ENCODE peak calls at places on chromosomes 11 and 22, in eight cellular contexts. One of them, this sample, is unnamed.

GRCh38 chr22:46084943-46085830 is 65.1 kb upstream of the PPARA start:
- DNase-seq in heart left ventricle: peak
- DNase-seq in fibroblast of the aortic adventitia: peak
- DNase-seq in kidney: peak
- DNase-seq in cardiac fibroblast: peak
- DNase-seq in left ventricle myocardium inferior: peak
- DNase-seq in pancreas: peak
- DNase-seq in tibial nerve: peak
- DNase-seq in this sample: no peak

GRCh38 chr11:61536676-61537270 is 28.2 kb downstream of the LRRC10B start:
- DNase-seq in kidney: no peak
- DNase-seq in left ventricle myocardium inferior: no peak
- DNase-seq in pancreas: no peak
- DNase-seq in cardiac fibroblast: no peak
- DNase-seq in heart left ventricle: no peak
- DNase-seq in tibial nerve: no peak
- DNase-seq in fibroblast of the aortic adventitia: no peak
- DNase-seq in this sample: no peak

GRCh38 chr22:45880732-45881523 is 96.0 kb downstream of the WNT7B start:
- DNase-seq in kidney: peak
- DNase-seq in tibial nerve: no peak
- DNase-seq in heart left ventricle: no peak
- DNase-seq in left ventricle myocardium inferior: no peak
- DNase-seq in pancreas: no peak
- DNase-seq in fibroblast of the aortic adventitia: no peak
- DNase-seq in cardiac fibroblast: no peak
- DNase-seq in this sample: no peak

GRCh38 chr11:122733301-122733686 is 77.8 kb downstream of the UBASH3B start:
- DNase-seq in tibial nerve: peak
- DNase-seq in fibroblast of the aortic adventitia: peak
- DNase-seq in cardiac fibroblast: peak
- DNase-seq in left ventricle myocardium inferior: peak
- DNase-seq in kidney: no peak
- DNase-seq in heart left ventricle: peak
- DNase-seq in pancreas: no peak
- DNase-seq in this sample: no peak

GRCh38 chr22:34414467-34415440 is 494.5 kb upstream of the LARGE1 start:
- DNase-seq in kidney: no peak
- DNase-seq in fibroblast of the aortic adventitia: no peak
- DNase-seq in cardiac fibroblast: peak
- DNase-seq in heart left ventricle: peak
- DNase-seq in left ventricle myocardium inferior: no peak
- DNase-seq in tibial nerve: no peak
- DNase-seq in pancreas: peak
- DNase-seq in this sample: no peak

GRCh38 chr11:393219-394033 is 583 bp upstream of the PKP3 start:
- DNase-seq in cardiac fibroblast: peak
- DNase-seq in heart left ventricle: no peak
- DNase-seq in pancreas: no peak
- DNase-seq in tibial nerve: no peak
- DNase-seq in left ventricle myocardium inferior: no peak
- DNase-seq in kidney: no peak
- DNase-seq in fibroblast of the aortic adventitia: peak
- DNase-seq in this sample: no peak

GRCh38 chr11:112219476-112220232 is 6.6 kb upstream of the PTS start:
- DNase-seq in heart left ventricle: no peak
- DNase-seq in tibial nerve: no peak
- DNase-seq in kidney: no peak
- DNase-seq in left ventricle myocardium inferior: no peak
- DNase-seq in fibroblast of the aortic adventitia: peak
- DNase-seq in cardiac fibroblast: peak
- DNase-seq in pancreas: peak
- DNase-seq in this sample: peak

GRCh38 chr11:61893981-61894380 is 2.6 kb upstream of the FADS3 start:
- DNase-seq in kidney: no peak
- DNase-seq in pancreas: no peak
- DNase-seq in left ventricle myocardium inferior: no peak
- DNase-seq in cardiac fibroblast: peak
- DNase-seq in fibroblast of the aortic adventitia: peak
- DNase-seq in tibial nerve: no peak
- DNase-seq in heart left ventricle: no peak
- DNase-seq in this sample: peak

GRCh38 chr11:27052668-27053067 is 12.1 kb downstream of the BBOX1 start:
- DNase-seq in pancreas: no peak
- DNase-seq in heart left ventricle: no peak
- DNase-seq in fibroblast of the aortic adventitia: no peak
- DNase-seq in kidney: no peak
- DNase-seq in left ventricle myocardium inferior: no peak
- DNase-seq in tibial nerve: no peak
- DNase-seq in cardiac fibroblast: peak
- DNase-seq in this sample: no peak

GRCh38 chr11:120798854-120799253 is 225.0 kb upstream of the TBCEL start:
- DNase-seq in pancreas: no peak
- DNase-seq in fibroblast of the aortic adventitia: no peak
- DNase-seq in tibial nerve: no peak
- DNase-seq in kidney: no peak
- DNase-seq in heart left ventricle: no peak
- DNase-seq in left ventricle myocardium inferior: no peak
- DNase-seq in cardiac fibroblast: no peak
- DNase-seq in this sample: no peak

GRCh38 chr11:25981998-25982397 is 349.9 kb upstream of the ANO3 start:
- DNase-seq in cardiac fibroblast: peak
- DNase-seq in kidney: no peak
- DNase-seq in pancreas: no peak
- DNase-seq in fibroblast of the aortic adventitia: peak
- DNase-seq in tibial nerve: no peak
- DNase-seq in left ventricle myocardium inferior: no peak
- DNase-seq in heart left ventricle: no peak
- DNase-seq in this sample: peak

GRCh38 chr11:2885017-2885675 is 429 bp downstream of the CDKN1C start:
- DNase-seq in heart left ventricle: peak
- DNase-seq in tibial nerve: no peak
- DNase-seq in cardiac fibroblast: peak
- DNase-seq in pancreas: no peak
- DNase-seq in left ventricle myocardium inferior: peak
- DNase-seq in kidney: peak
- DNase-seq in fibroblast of the aortic adventitia: peak
- DNase-seq in this sample: no peak

GRCh38 chr11:122601131-122602125 is 54.1 kb upstream of the UBASH3B start:
- DNase-seq in kidney: no peak
- DNase-seq in cardiac fibroblast: peak
- DNase-seq in tibial nerve: no peak
- DNase-seq in left ventricle myocardium inferior: no peak
- DNase-seq in pancreas: no peak
- DNase-seq in heart left ventricle: no peak
- DNase-seq in fibroblast of the aortic adventitia: peak
- DNase-seq in this sample: peak

GRCh38 chr11:126189109-126189929 is 22.1 kb downstream of the RPUSD4 start:
- DNase-seq in pancreas: no peak
- DNase-seq in cardiac fibroblast: no peak
- DNase-seq in left ventricle myocardium inferior: no peak
- DNase-seq in heart left ventricle: no peak
- DNase-seq in fibroblast of the aortic adventitia: no peak
- DNase-seq in kidney: no peak
- DNase-seq in tibial nerve: no peak
- DNase-seq in this sample: no peak

GRCh38 chr22:27337676-27338075 is 463.9 kb downstream of the MN1 start:
- DNase-seq in pancreas: no peak
- DNase-seq in left ventricle myocardium inferior: no peak
- DNase-seq in fibroblast of the aortic adventitia: no peak
- DNase-seq in tibial nerve: no peak
- DNase-seq in kidney: no peak
- DNase-seq in cardiac fibroblast: no peak
- DNase-seq in heart left ventricle: no peak
- DNase-seq in this sample: no peak

GRCh38 chr11:99452076-99452475 is 431.3 kb downstream of the CNTN5 start:
- DNase-seq in heart left ventricle: no peak
- DNase-seq in fibroblast of the aortic adventitia: no peak
- DNase-seq in kidney: no peak
- DNase-seq in cardiac fibroblast: no peak
- DNase-seq in left ventricle myocardium inferior: no peak
- DNase-seq in tibial nerve: no peak
- DNase-seq in pancreas: no peak
- DNase-seq in this sample: no peak

GRCh38 chr11:76629133-76629852 is 41.3 kb downstream of the LRRC32 start:
- DNase-seq in fibroblast of the aortic adventitia: peak
- DNase-seq in cardiac fibroblast: peak
- DNase-seq in kidney: peak
- DNase-seq in left ventricle myocardium inferior: peak
- DNase-seq in pancreas: peak
- DNase-seq in heart left ventricle: peak
- DNase-seq in tibial nerve: no peak
- DNase-seq in this sample: no peak

GRCh38 chr22:31055322-31056159 is 25.6 kb upstream of the SMTN start:
- DNase-seq in cardiac fibroblast: peak
- DNase-seq in heart left ventricle: peak
- DNase-seq in tibial nerve: peak
- DNase-seq in kidney: peak
- DNase-seq in fibroblast of the aortic adventitia: peak
- DNase-seq in left ventricle myocardium inferior: peak
- DNase-seq in pancreas: peak
- DNase-seq in this sample: peak

GRCh38 chr11:375065-376025 is 6.0 kb downstream of the B4GALNT4 start:
- DNase-seq in heart left ventricle: no peak
- DNase-seq in left ventricle myocardium inferior: no peak
- DNase-seq in kidney: no peak
- DNase-seq in fibroblast of the aortic adventitia: no peak
- DNase-seq in cardiac fibroblast: no peak
- DNase-seq in pancreas: no peak
- DNase-seq in tibial nerve: no peak
- DNase-seq in this sample: no peak

GRCh38 chr11:85682330-85683305 is 3.4 kb downstream of the CCDC89 start:
- DNase-seq in tibial nerve: peak
- DNase-seq in fibroblast of the aortic adventitia: peak
- DNase-seq in cardiac fibroblast: peak
- DNase-seq in heart left ventricle: peak
- DNase-seq in kidney: peak
- DNase-seq in pancreas: peak
- DNase-seq in left ventricle myocardium inferior: peak
- DNase-seq in this sample: no peak

GRCh38 chr11:27282141-27282590 is 80.8 kb downstream of the CCDC34 start:
- DNase-seq in tibial nerve: peak
- DNase-seq in heart left ventricle: peak
- DNase-seq in cardiac fibroblast: peak
- DNase-seq in kidney: peak
- DNase-seq in left ventricle myocardium inferior: peak
- DNase-seq in pancreas: no peak
- DNase-seq in fibroblast of the aortic adventitia: peak
- DNase-seq in this sample: no peak

GRCh38 chr22:19785461-19786263 is 25.1 kb downstream of the TBX1 start:
- DNase-seq in kidney: peak
- DNase-seq in left ventricle myocardium inferior: no peak
- DNase-seq in fibroblast of the aortic adventitia: no peak
- DNase-seq in pancreas: no peak
- DNase-seq in heart left ventricle: no peak
- DNase-seq in tibial nerve: no peak
- DNase-seq in cardiac fibroblast: no peak
- DNase-seq in this sample: no peak

GRCh38 chr11:47603295-47603694 is 9.1 kb upstream of the C1QTNF4 start:
- DNase-seq in tibial nerve: no peak
- DNase-seq in kidney: no peak
- DNase-seq in fibroblast of the aortic adventitia: peak
- DNase-seq in left ventricle myocardium inferior: no peak
- DNase-seq in heart left ventricle: no peak
- DNase-seq in pancreas: no peak
- DNase-seq in cardiac fibroblast: no peak
- DNase-seq in this sample: no peak

DNA sequence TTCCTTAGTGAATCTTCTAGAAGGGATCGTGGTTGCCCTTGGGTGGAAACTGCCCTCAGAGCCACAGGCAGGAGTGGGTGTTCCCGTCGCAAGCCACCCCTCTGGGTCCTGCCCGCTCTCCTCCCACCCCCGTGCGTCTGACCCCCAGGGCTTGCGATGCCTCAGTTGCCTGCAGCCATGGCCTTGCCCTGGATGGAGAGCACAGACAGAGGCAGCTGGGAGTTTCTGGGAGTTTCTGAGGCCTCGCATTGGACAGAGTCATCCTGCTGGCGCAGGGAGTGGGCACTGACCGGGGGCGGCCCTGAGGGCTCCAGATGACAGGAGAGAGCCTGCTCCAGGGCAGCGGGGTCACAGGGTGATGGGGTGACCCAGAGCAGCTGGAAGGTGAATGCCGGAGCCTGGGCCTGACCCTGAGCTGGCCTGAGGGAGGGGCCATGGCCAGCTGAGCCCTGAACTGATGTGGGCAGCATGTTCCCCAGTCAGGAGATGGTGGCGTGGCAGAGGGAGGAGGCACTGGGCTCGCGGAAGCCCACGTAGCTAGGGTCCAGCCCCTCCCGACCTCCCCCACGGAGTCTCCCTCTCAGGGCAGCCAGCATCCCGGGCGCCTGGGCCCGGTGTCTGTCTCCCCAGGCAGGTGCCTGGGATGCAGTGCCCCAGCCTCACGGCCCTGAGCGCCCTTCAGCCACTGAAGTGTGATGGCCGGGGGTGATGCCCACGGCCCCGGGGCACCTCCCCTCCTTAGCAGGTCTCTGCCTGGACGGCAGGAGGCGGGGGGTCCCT is 1236.2 kb downstream of the BRD1 start:
- DNase-seq in cardiac fibroblast: no peak
- DNase-seq in pancreas: no peak
- DNase-seq in heart left ventricle: peak
- DNase-seq in fibroblast of the aortic adventitia: no peak
- DNase-seq in left ventricle myocardium inferior: no peak
- DNase-seq in tibial nerve: no peak
- DNase-seq in kidney: peak
- DNase-seq in this sample: no peak
- H3K4me3 ChIP-seq in cardiac fibroblast: no peak
- H3K4me3 ChIP-seq in pancreas: no peak
- H3K4me3 ChIP-seq in heart left ventricle: no peak
- H3K4me3 ChIP-seq in fibroblast of the aortic adventitia: no peak
- H3K4me3 ChIP-seq in left ventricle myocardium inferior: no peak
- H3K4me3 ChIP-seq in tibial nerve: no peak
- H3K4me3 ChIP-seq in kidney: no peak
- H3K4me3 ChIP-seq in this sample: no peak

GRCh38 chr22:41264408-41264941 is 21.5 kb downstream of the RANGAP1 start:
- DNase-seq in kidney: no peak
- DNase-seq in pancreas: no peak
- DNase-seq in cardiac fibroblast: no peak
- DNase-seq in left ventricle myocardium inferior: no peak
- DNase-seq in tibial nerve: no peak
- DNase-seq in fibroblast of the aortic adventitia: no peak
- DNase-seq in heart left ventricle: no peak
- DNase-seq in this sample: no peak
- TF ChIP-seq CTCF in kidney: no peak
- TF ChIP-seq CTCF in pancreas: no peak
- TF ChIP-seq CTCF in cardiac fibroblast: no peak
- TF ChIP-seq CTCF in left ventricle myocardium inferior: no peak
- TF ChIP-seq CTCF in tibial nerve: no peak
- TF ChIP-seq CTCF in fibroblast of the aortic adventitia: no peak
- TF ChIP-seq CTCF in heart left ventricle: no peak
- TF ChIP-seq CTCF in this sample: no peak

GRCh38 chr22:22928666-22929380 is 41.2 kb downstream of the IGLL5 start:
- DNase-seq in left ventricle myocardium inferior: peak
- DNase-seq in heart left ventricle: peak
- DNase-seq in pancreas: peak
- DNase-seq in tibial nerve: no peak
- DNase-seq in kidney: peak
- DNase-seq in cardiac fibroblast: peak
- DNase-seq in fibroblast of the aortic adventitia: peak
- DNase-seq in this sample: no peak
- H3K4me3 ChIP-seq in left ventricle myocardium inferior: no peak
- H3K4me3 ChIP-seq in heart left ventricle: no peak
- H3K4me3 ChIP-seq in pancreas: no peak
- H3K4me3 ChIP-seq in tibial nerve: no peak
- H3K4me3 ChIP-seq in kidney: no peak
- H3K4me3 ChIP-seq in cardiac fibroblast: no peak
- H3K4me3 ChIP-seq in fibroblast of the aortic adventitia: no peak
- H3K4me3 ChIP-seq in this sample: no peak

GRCh38 chr22:39959640-39960447 is at the start of gene TMA7B:
- DNase-seq in cardiac fibroblast: peak
- DNase-seq in kidney: no peak
- DNase-seq in pancreas: no peak
- DNase-seq in fibroblast of the aortic adventitia: peak
- DNase-seq in tibial nerve: no peak
- DNase-seq in left ventricle myocardium inferior: no peak
- DNase-seq in heart left ventricle: no peak
- DNase-seq in this sample: no peak
- TF ChIP-seq CTCF in cardiac fibroblast: peak
- TF ChIP-seq CTCF in kidney: no peak
- TF ChIP-seq CTCF in pancreas: no peak
- TF ChIP-seq CTCF in fibroblast of the aortic adventitia: peak
- TF ChIP-seq CTCF in tibial nerve: peak
- TF ChIP-seq CTCF in left ventricle myocardium inferior: peak
- TF ChIP-seq CTCF in heart left ventricle: peak
- TF ChIP-seq CTCF in this sample: peak